ENCODE peak calls at places on chromosomes 7 and 10, in ten cellular contexts. Z, H, S, N, W, K, I, M, G and L are unnamed samples.
A peak's percentile ranks its signal among the peaks of the same experiment; 100 is the strongest.

GRCh38 chr7:39172137-39172536 is 194.4 kb downstream of the POU6F2 start:
- DNase-seq in Z (peak; percentile 69), H (no peak), S (no peak), N (no peak), W (no peak), K (no peak), I (peak; percentile 23), M (peak; percentile 51), G (no peak), L (no peak)

GRCh38 chr7:71472962-71473361 is 341.0 kb downstream of the GALNT17 start:
- DNase-seq in Z (no peak), H (no peak), S (no peak), N (no peak), W (no peak), K (no peak), I (no peak), M (no peak), G (no peak), L (no peak)

GRCh38 chr7:64320547-64321495 is 7.1 kb downstream of the ZNF736 start:
- DNase-seq in Z (no peak), H (no peak), S (no peak), N (no peak), W (no peak), K (no peak), I (peak; percentile 4), M (no peak), G (no peak), L (no peak)

GRCh38 chr10:124547651-124548168 is 86.1 kb downstream of the LHPP start:
- DNase-seq in Z (no peak), H (no peak), S (no peak), N (no peak), W (peak; percentile 19), K (no peak), I (no peak), M (no peak), G (no peak), L (no peak)

GRCh38 chr7:91771394-91771793 is 109.1 kb downstream of the MTERF1 start:
- DNase-seq in Z (peak; percentile 84), H (no peak), S (no peak), N (no peak), W (no peak), K (no peak), I (no peak), M (no peak), G (no peak), L (no peak)

GRCh38 chr10:86646933-86647332 is 7.4 kb upstream of the OPN4 start:
- DNase-seq in Z (no peak), H (no peak), S (no peak), N (no peak), W (no peak), K (no peak), I (no peak), M (no peak), G (no peak), L (no peak)

GRCh38 chr7:138151731-138152577 is 75.7 kb downstream of the AKR1D1 start:
- DNase-seq in Z (no peak), H (no peak), S (no peak), N (no peak), W (no peak), K (no peak), I (no peak), M (no peak), G (no peak), L (no peak)

GRCh38 chr10:117601716-117602115 is 59.2 kb downstream of the EMX2 start:
- DNase-seq in Z (no peak), H (no peak), S (no peak), N (no peak), W (no peak), K (no peak), I (no peak), M (no peak), G (no peak), L (no peak)

GRCh38 chr7:107450970-107451369 is 18.9 kb upstream of the GPR22 start:
- DNase-seq in Z (no peak), H (no peak), S (no peak), N (no peak), W (no peak), K (no peak), I (no peak), M (no peak), G (no peak), L (no peak)

GRCh38 chr7:4713183-4713784 is 31.2 kb downstream of the FOXK1 start:
- DNase-seq in Z (no peak), H (no peak), S (peak; percentile 36), N (no peak), W (no peak), K (no peak), I (no peak), M (no peak), G (no peak), L (no peak)

GRCh38 chr10:521261-521660 is 168.2 kb downstream of the DIP2C start:
- DNase-seq in Z (no peak), H (no peak), S (no peak), N (no peak), W (no peak), K (no peak), I (no peak), M (no peak), G (no peak), L (no peak)

GRCh38 chr10:21488954-21489446 is 36.5 kb downstream of the SKIDA1 start:
- DNase-seq in Z (no peak), H (no peak), S (no peak), N (no peak), W (no peak), K (no peak), I (no peak), M (no peak), G (no peak), L (peak; percentile 43)

GRCh38 chr7:106610996-106611886 is 49.7 kb downstream of the CCDC71L start:
- DNase-seq in Z (peak; percentile 51), H (no peak), S (no peak), N (no peak), W (peak; percentile 33), K (no peak), I (peak; percentile 90), M (no peak), G (no peak), L (peak; percentile 17)

GRCh38 chr7:133273221-133273620 is 20.3 kb downstream of the EXOC4 start:
- DNase-seq in Z (no peak), H (no peak), S (no peak), N (no peak), W (no peak), K (no peak), I (no peak), M (no peak), G (no peak), L (peak; percentile 92)

GRCh38 chr7:25804154-25804553 is 347.8 kb upstream of the NFE2L3 start:
- DNase-seq in Z (peak; percentile 99), H (no peak), S (no peak), N (no peak), W (no peak), K (no peak), I (peak; percentile 73), M (peak; percentile 85), G (no peak), L (no peak)

GRCh38 chr7:42883950-42884349 is 27.9 kb downstream of the C7orf25 start:
- DNase-seq in Z (peak; percentile 90), H (no peak), S (no peak), N (no peak), W (peak; percentile 22), K (no peak), I (peak; percentile 45), M (peak; percentile 95), G (no peak), L (peak; percentile 94)

GRCh38 chr7:39644170-39644569 is 20.8 kb downstream of the RALA start:
- DNase-seq in Z (peak; percentile 81), H (no peak), S (no peak), N (no peak), W (peak; percentile 83), K (no peak), I (no peak), M (peak; percentile 17), G (no peak), L (no peak)

GRCh38 chr10:80700252-80700651 is 162.6 kb downstream of the SH2D4B start:
- DNase-seq in Z (no peak), H (no peak), S (no peak), N (no peak), W (no peak), K (no peak), I (peak; percentile 0), M (no peak), G (no peak), L (no peak)

GRCh38 chr7:151858456-151858855 is 18.5 kb downstream of the PRKAG2 start:
- DNase-seq in Z (no peak), H (no peak), S (no peak), N (no peak), W (no peak), K (no peak), I (no peak), M (no peak), G (peak; percentile 39), L (no peak)

GRCh38 chr10:88110355-88110754 is 246.9 kb downstream of the PTEN start:
- DNase-seq in Z (peak; percentile 84), H (no peak), S (peak; percentile 32), N (no peak), W (peak; percentile 72), K (no peak), I (no peak), M (peak; percentile 62), G (no peak), L (no peak)

GRCh38 chr7:103073989-103074518 is 542 bp downstream of the FBXL13 start:
- DNase-seq in Z (no peak), H (no peak), S (peak; percentile 16), N (no peak), W (no peak), K (no peak), I (no peak), M (no peak), G (no peak), L (no peak)

GRCh38 chr10:49377256-49377655 is 18.6 kb downstream of the DRGX start:
- DNase-seq in Z (no peak), H (no peak), S (no peak), N (no peak), W (no peak), K (no peak), I (no peak), M (no peak), G (no peak), L (no peak)

GRCh38 chr10:124063736-124064135 is 29.7 kb downstream of the CHST15 start:
- DNase-seq in Z (peak; percentile 94), H (peak; percentile 53), S (peak; percentile 38), N (no peak), W (peak; percentile 5), K (no peak), I (no peak), M (peak; percentile 81), G (peak; percentile 44), L (no peak)

GRCh38 chr10:102948786-102949185 is 30.7 kb downstream of the CNNM2 start:
- DNase-seq in Z (no peak), H (no peak), S (no peak), N (no peak), W (no peak), K (no peak), I (no peak), M (no peak), G (no peak), L (no peak)

GRCh38 chr7:86926732-86927131 is 132.7 kb downstream of the ELAPOR2 start:
- DNase-seq in Z (peak; percentile 49), H (peak; percentile 19), S (no peak), N (no peak), W (peak; percentile 41), K (peak; percentile 17), I (peak; percentile 76), M (peak; percentile 66), G (no peak), L (peak; percentile 46)

GRCh38 chr7:36391436-36392198 is 2.0 kb downstream of the ANLN start:
- DNase-seq in Z (peak; percentile 58), H (no peak), S (no peak), N (no peak), W (peak; percentile 24), K (no peak), I (peak; percentile 78), M (peak; percentile 20), G (no peak), L (no peak)

GRCh38 chr7:121192834-121193233 is 136.0 kb upstream of the WNT16 start:
- DNase-seq in Z (no peak), H (no peak), S (no peak), N (no peak), W (peak; percentile 20), K (no peak), I (no peak), M (no peak), G (no peak), L (no peak)

GRCh38 chr7:158432369-158433270 is 155.0 kb downstream of the PTPRN2 start:
- DNase-seq in Z (peak; percentile 99), H (no peak), S (no peak), N (no peak), W (no peak), K (no peak), I (peak; percentile 98), M (peak; percentile 98), G (no peak), L (peak; percentile 86)